ENCODE peak calls at places on chromosomes 12 and 14, in eight cellular contexts. One of them, this sample, is unnamed.

GRCh38 chr12:123801573-123802178 is 39.6 kb downstream of the DNAH10 start:
- DNase-seq in H1: no peak
- DNase-seq in HCT116: peak; percentile 26
- DNase-seq in sigmoid colon: no peak
- DNase-seq in esophagus muscularis mucosa: no peak
- DNase-seq in stomach: no peak
- DNase-seq in Panc1: no peak
- DNase-seq in breast epithelium: no peak
- DNase-seq in this sample: no peak

GRCh38 chr12:124044809-124045321 is 71.8 kb downstream of the ZNF664 start:
- DNase-seq in H1: no peak
- DNase-seq in HCT116: no peak
- DNase-seq in sigmoid colon: no peak
- DNase-seq in esophagus muscularis mucosa: no peak
- DNase-seq in stomach: no peak
- DNase-seq in Panc1: no peak
- DNase-seq in breast epithelium: no peak
- DNase-seq in this sample: no peak

GRCh38 chr12:7989827-7990491 is 42.6 kb upstream of the FOXJ2 start:
- DNase-seq in H1: no peak
- DNase-seq in HCT116: no peak
- DNase-seq in sigmoid colon: no peak
- DNase-seq in esophagus muscularis mucosa: no peak
- DNase-seq in stomach: peak; percentile 29
- DNase-seq in Panc1: no peak
- DNase-seq in breast epithelium: no peak
- DNase-seq in this sample: peak; percentile 56

GRCh38 chr12:128807161-128807724 is 16.5 kb downstream of the SLC15A4 start:
- DNase-seq in H1: no peak
- DNase-seq in HCT116: no peak
- DNase-seq in sigmoid colon: peak; percentile 48
- DNase-seq in esophagus muscularis mucosa: no peak
- DNase-seq in stomach: no peak
- DNase-seq in Panc1: no peak
- DNase-seq in breast epithelium: peak; percentile 25
- DNase-seq in this sample: peak; percentile 51

GRCh38 chr12:43290836-43291235 is 261.2 kb downstream of the ADAMTS20 start:
- DNase-seq in H1: no peak
- DNase-seq in HCT116: no peak
- DNase-seq in sigmoid colon: no peak
- DNase-seq in esophagus muscularis mucosa: no peak
- DNase-seq in stomach: no peak
- DNase-seq in Panc1: no peak
- DNase-seq in breast epithelium: no peak
- DNase-seq in this sample: no peak

GRCh38 chr14:42214981-42215491 is 608.4 kb downstream of the LRFN5 start:
- DNase-seq in H1: no peak
- DNase-seq in HCT116: no peak
- DNase-seq in sigmoid colon: no peak
- DNase-seq in esophagus muscularis mucosa: no peak
- DNase-seq in stomach: no peak
- DNase-seq in Panc1: peak; percentile 89
- DNase-seq in breast epithelium: no peak
- DNase-seq in this sample: no peak

GRCh38 chr12:113247123-113248045 is 26.1 kb downstream of the TPCN1 start:
- DNase-seq in H1: no peak
- DNase-seq in HCT116: no peak
- DNase-seq in sigmoid colon: no peak
- DNase-seq in esophagus muscularis mucosa: no peak
- DNase-seq in stomach: no peak
- DNase-seq in Panc1: no peak
- DNase-seq in breast epithelium: no peak
- DNase-seq in this sample: no peak

GRCh38 chr14:72917420-72917819 is 8.8 kb upstream of the DCAF4 start:
- DNase-seq in H1: no peak
- DNase-seq in HCT116: no peak
- DNase-seq in sigmoid colon: no peak
- DNase-seq in esophagus muscularis mucosa: no peak
- DNase-seq in stomach: no peak
- DNase-seq in Panc1: no peak
- DNase-seq in breast epithelium: no peak
- DNase-seq in this sample: no peak

GRCh38 chr14:68518180-68518579 is 274.7 kb downstream of the ZFP36L1 start:
- DNase-seq in H1: no peak
- DNase-seq in HCT116: no peak
- DNase-seq in sigmoid colon: no peak
- DNase-seq in esophagus muscularis mucosa: no peak
- DNase-seq in stomach: no peak
- DNase-seq in Panc1: no peak
- DNase-seq in breast epithelium: no peak
- DNase-seq in this sample: no peak

GRCh38 chr14:103476631-103477030 is 46.0 kb downstream of the CKB start:
- DNase-seq in H1: no peak
- DNase-seq in HCT116: no peak
- DNase-seq in sigmoid colon: no peak
- DNase-seq in esophagus muscularis mucosa: no peak
- DNase-seq in stomach: no peak
- DNase-seq in Panc1: no peak
- DNase-seq in breast epithelium: no peak
- DNase-seq in this sample: no peak

GRCh38 chr14:21978184-21978998 is 304.8 kb upstream of the OR4E1 start:
- DNase-seq in H1: no peak
- DNase-seq in HCT116: peak; percentile 16
- DNase-seq in sigmoid colon: peak; percentile 64
- DNase-seq in esophagus muscularis mucosa: no peak
- DNase-seq in stomach: peak; percentile 39
- DNase-seq in Panc1: peak; percentile 35
- DNase-seq in breast epithelium: no peak
- DNase-seq in this sample: no peak

GRCh38 chr14:34650786-34651584 is 21.0 kb upstream of the SNX6 start:
- DNase-seq in H1: no peak
- DNase-seq in HCT116: peak; percentile 56
- DNase-seq in sigmoid colon: no peak
- DNase-seq in esophagus muscularis mucosa: no peak
- DNase-seq in stomach: no peak
- DNase-seq in Panc1: no peak
- DNase-seq in breast epithelium: no peak
- DNase-seq in this sample: peak; percentile 16

GRCh38 chr14:69226736-69227135 is 33.2 kb upstream of the GALNT16 start:
- DNase-seq in H1: no peak
- DNase-seq in HCT116: no peak
- DNase-seq in sigmoid colon: no peak
- DNase-seq in esophagus muscularis mucosa: no peak
- DNase-seq in stomach: no peak
- DNase-seq in Panc1: no peak
- DNase-seq in breast epithelium: no peak
- DNase-seq in this sample: no peak

GRCh38 chr14:52514046-52514811 is 38.1 kb downstream of the TXNDC16 start:
- DNase-seq in H1: no peak
- DNase-seq in HCT116: no peak
- DNase-seq in sigmoid colon: no peak
- DNase-seq in esophagus muscularis mucosa: no peak
- DNase-seq in stomach: no peak
- DNase-seq in Panc1: no peak
- DNase-seq in breast epithelium: no peak
- DNase-seq in this sample: no peak

GRCh38 chr14:60014402-60014801 is 77.3 kb upstream of the PCNX4 start:
- DNase-seq in H1: no peak
- DNase-seq in HCT116: no peak
- DNase-seq in sigmoid colon: no peak
- DNase-seq in esophagus muscularis mucosa: no peak
- DNase-seq in stomach: no peak
- DNase-seq in Panc1: no peak
- DNase-seq in breast epithelium: no peak
- DNase-seq in this sample: no peak

GRCh38 chr12:122996621-122997342 is 16.3 kb downstream of the ARL6IP4 start:
- DNase-seq in H1: no peak
- DNase-seq in HCT116: no peak
- DNase-seq in sigmoid colon: no peak
- DNase-seq in esophagus muscularis mucosa: no peak
- DNase-seq in stomach: no peak
- DNase-seq in Panc1: no peak
- DNase-seq in breast epithelium: no peak
- DNase-seq in this sample: no peak

GRCh38 chr12:104928036-104928770 is 29.9 kb downstream of the SLC41A2 start:
- DNase-seq in H1: no peak
- DNase-seq in HCT116: no peak
- DNase-seq in sigmoid colon: no peak
- DNase-seq in esophagus muscularis mucosa: no peak
- DNase-seq in stomach: no peak
- DNase-seq in Panc1: no peak
- DNase-seq in breast epithelium: no peak
- DNase-seq in this sample: no peak

GRCh38 chr12:22672951-22673350 is 48.0 kb downstream of the ETNK1 start:
- DNase-seq in H1: no peak
- DNase-seq in HCT116: no peak
- DNase-seq in sigmoid colon: no peak
- DNase-seq in esophagus muscularis mucosa: no peak
- DNase-seq in stomach: no peak
- DNase-seq in Panc1: no peak
- DNase-seq in breast epithelium: no peak
- DNase-seq in this sample: no peak

GRCh38 chr14:92513966-92514843 is 624 bp downstream of the RIN3 start:
- DNase-seq in H1: no peak
- DNase-seq in HCT116: no peak
- DNase-seq in sigmoid colon: peak; percentile 74
- DNase-seq in esophagus muscularis mucosa: no peak
- DNase-seq in stomach: no peak
- DNase-seq in Panc1: no peak
- DNase-seq in breast epithelium: no peak
- DNase-seq in this sample: no peak

GRCh38 chr12:108282160-108282559 is 57.0 kb downstream of the CMKLR1 start:
- DNase-seq in H1: no peak
- DNase-seq in HCT116: no peak
- DNase-seq in sigmoid colon: no peak
- DNase-seq in esophagus muscularis mucosa: no peak
- DNase-seq in stomach: no peak
- DNase-seq in Panc1: no peak
- DNase-seq in breast epithelium: no peak
- DNase-seq in this sample: no peak

GRCh38 chr12:95201056-95201670 is 16.1 kb downstream of the FGD6 start:
- DNase-seq in H1: no peak
- DNase-seq in HCT116: no peak
- DNase-seq in sigmoid colon: no peak
- DNase-seq in esophagus muscularis mucosa: peak; percentile 24
- DNase-seq in stomach: no peak
- DNase-seq in Panc1: no peak
- DNase-seq in breast epithelium: no peak
- DNase-seq in this sample: no peak

GRCh38 chr12:47752552-47752951 is 6.1 kb downstream of the RAPGEF3 start:
- DNase-seq in H1: no peak
- DNase-seq in HCT116: no peak
- DNase-seq in sigmoid colon: no peak
- DNase-seq in esophagus muscularis mucosa: no peak
- DNase-seq in stomach: no peak
- DNase-seq in Panc1: no peak
- DNase-seq in breast epithelium: no peak
- DNase-seq in this sample: no peak

GRCh38 chr14:32399920-32400319 is 70.8 kb downstream of the AKAP6 start:
- DNase-seq in H1: no peak
- DNase-seq in HCT116: no peak
- DNase-seq in sigmoid colon: no peak
- DNase-seq in esophagus muscularis mucosa: no peak
- DNase-seq in stomach: no peak
- DNase-seq in Panc1: no peak
- DNase-seq in breast epithelium: no peak
- DNase-seq in this sample: no peak

GRCh38 chr14:68688872-68689371 is 103.9 kb downstream of the ZFP36L1 start:
- DNase-seq in H1: no peak
- DNase-seq in HCT116: no peak
- DNase-seq in sigmoid colon: peak; percentile 63
- DNase-seq in esophagus muscularis mucosa: no peak
- DNase-seq in stomach: no peak
- DNase-seq in Panc1: no peak
- DNase-seq in breast epithelium: no peak
- DNase-seq in this sample: peak; percentile 41

GRCh38 chr12:69726922-69727321 is 11.7 kb upstream of the RAB3IP start:
- DNase-seq in H1: no peak
- DNase-seq in HCT116: no peak
- DNase-seq in sigmoid colon: no peak
- DNase-seq in esophagus muscularis mucosa: no peak
- DNase-seq in stomach: no peak
- DNase-seq in Panc1: no peak
- DNase-seq in breast epithelium: no peak
- DNase-seq in this sample: no peak

GRCh38 chr12:69027411-69027811 is 94.4 kb upstream of the CPM start:
- DNase-seq in H1: no peak
- DNase-seq in HCT116: no peak
- DNase-seq in sigmoid colon: no peak
- DNase-seq in esophagus muscularis mucosa: no peak
- DNase-seq in stomach: no peak
- DNase-seq in Panc1: no peak
- DNase-seq in breast epithelium: no peak
- DNase-seq in this sample: no peak

GRCh38 chr14:80260649-80261048 is 49.3 kb upstream of the DIO2 start:
- DNase-seq in H1: no peak
- DNase-seq in HCT116: no peak
- DNase-seq in sigmoid colon: no peak
- DNase-seq in esophagus muscularis mucosa: no peak
- DNase-seq in stomach: no peak
- DNase-seq in Panc1: no peak
- DNase-seq in breast epithelium: no peak
- DNase-seq in this sample: no peak

GRCh38 chr12:79451988-79452387 is 238.8 kb downstream of the PAWR start:
- DNase-seq in H1: no peak
- DNase-seq in HCT116: no peak
- DNase-seq in sigmoid colon: peak; percentile 85
- DNase-seq in esophagus muscularis mucosa: no peak
- DNase-seq in stomach: peak; percentile 25
- DNase-seq in Panc1: peak; percentile 80
- DNase-seq in breast epithelium: peak; percentile 64
- DNase-seq in this sample: peak; percentile 80
- TF ChIP-seq POLR2AphosphoS5 in H1: no peak
- TF ChIP-seq POLR2AphosphoS5 in HCT116: no peak
- TF ChIP-seq POLR2AphosphoS5 in sigmoid colon: peak; percentile 62
- TF ChIP-seq POLR2AphosphoS5 in esophagus muscularis mucosa: no peak
- TF ChIP-seq POLR2AphosphoS5 in stomach: no peak
- TF ChIP-seq POLR2AphosphoS5 in Panc1: peak; percentile 57
- TF ChIP-seq POLR2AphosphoS5 in breast epithelium: peak; percentile 51
- TF ChIP-seq POLR2AphosphoS5 in this sample: no peak

GRCh38 chr12:92462527-92462926 is 240.3 kb upstream of the PLEKHG7 start:
- DNase-seq in H1: no peak
- DNase-seq in HCT116: no peak
- DNase-seq in sigmoid colon: no peak
- DNase-seq in esophagus muscularis mucosa: no peak
- DNase-seq in stomach: no peak
- DNase-seq in Panc1: no peak
- DNase-seq in breast epithelium: no peak
- DNase-seq in this sample: no peak
- H3K4me1 ChIP-seq in H1: peaks cover 10% of the 10 kb centered on the region
- H3K4me1 ChIP-seq in HCT116: no peaks in the 10 kb centered on the region
- H3K4me1 ChIP-seq in sigmoid colon: peaks cover 39% of the 10 kb centered on the region
- H3K4me1 ChIP-seq in esophagus muscularis mucosa: peaks cover 34% of the 10 kb centered on the region
- H3K4me1 ChIP-seq in stomach: no peaks in the 10 kb centered on the region
- H3K4me1 ChIP-seq in Panc1: no peaks in the 10 kb centered on the region
- H3K4me1 ChIP-seq in breast epithelium: no peaks in the 10 kb centered on the region
- H3K4me1 ChIP-seq in this sample: no peaks in the 10 kb centered on the region

GRCh38 chr12:74235342-74235741 is 302.3 kb upstream of the ATXN7L3B start:
- DNase-seq in H1: no peak
- DNase-seq in HCT116: no peak
- DNase-seq in sigmoid colon: no peak
- DNase-seq in esophagus muscularis mucosa: no peak
- DNase-seq in stomach: no peak
- DNase-seq in Panc1: no peak
- DNase-seq in breast epithelium: no peak
- DNase-seq in this sample: no peak
- TF ChIP-seq POLR2AphosphoS5 in H1: no peak
- TF ChIP-seq POLR2AphosphoS5 in HCT116: no peak
- TF ChIP-seq POLR2AphosphoS5 in sigmoid colon: no peak
- TF ChIP-seq POLR2AphosphoS5 in esophagus muscularis mucosa: no peak
- TF ChIP-seq POLR2AphosphoS5 in stomach: no peak
- TF ChIP-seq POLR2AphosphoS5 in Panc1: no peak
- TF ChIP-seq POLR2AphosphoS5 in breast epithelium: no peak
- TF ChIP-seq POLR2AphosphoS5 in this sample: no peak

GRCh38 chr12:75481774-75482173 is 1.2 kb downstream of the GLIPR1 start:
- DNase-seq in H1: no peak
- DNase-seq in HCT116: no peak
- DNase-seq in sigmoid colon: no peak
- DNase-seq in esophagus muscularis mucosa: no peak
- DNase-seq in stomach: no peak
- DNase-seq in Panc1: no peak
- DNase-seq in breast epithelium: no peak
- DNase-seq in this sample: no peak
- H3K4me1 ChIP-seq in H1: peaks cover 8% of the 10 kb centered on the region
- H3K4me1 ChIP-seq in HCT116: peaks cover 16% of the 10 kb centered on the region
- H3K4me1 ChIP-seq in sigmoid colon: peaks cover 53% of the 10 kb centered on the region
- H3K4me1 ChIP-seq in esophagus muscularis mucosa: peaks cover 34% of the 10 kb centered on the region
- H3K4me1 ChIP-seq in stomach: no peaks in the 10 kb centered on the region
- H3K4me1 ChIP-seq in Panc1: peaks cover 32% of the 10 kb centered on the region
- H3K4me1 ChIP-seq in breast epithelium: no peaks in the 10 kb centered on the region
- H3K4me1 ChIP-seq in this sample: peaks cover 9% of the 10 kb centered on the region

This sample was measured in suprapubic skin.